ENCODE peak calls at places on chromosomes 12 and 14, in five cellular contexts. D is endodermal cell; R is naive thymus-derived CD4-positive, alpha-beta T cell; J is cardiac muscle cell; M is dorsolateral prefrontal cortex. Q is an unnamed sample.

GRCh38 chr12:105713901-105714300 is 383.4 kb downstream of the C12orf75 start:
- DNase-seq in D (no peak), R (no peak), J (no peak), M (no peak), Q (no peak)

GRCh38 chr14:93105362-93105761 is 10.4 kb downstream of the ITPK1 start:
- DNase-seq in D (no peak), R (no peak), J (peak; percentile 85), M (no peak), Q (no peak)

GRCh38 chr12:51921017-51921725 is 13.9 kb downstream of the ACVRL1 start:
- DNase-seq in D (peak; percentile 78), R (no peak), J (no peak), M (no peak), Q (no peak)

GRCh38 chr14:50944647-50945413 is 547 bp upstream of the PYGL start:
- DNase-seq in D (no peak), R (no peak), J (peak; percentile 58), M (no peak), Q (no peak)

GRCh38 chr12:111274820-111275219 is 94.1 kb downstream of the PHETA1 start:
- DNase-seq in D (peak; percentile 61), R (no peak), J (no peak), M (no peak), Q (peak; percentile 4)

GRCh38 chr12:55470088-55470830 is at the start of gene OR6C70:
- DNase-seq in D (peak; percentile 74), R (no peak), J (no peak), M (no peak), Q (no peak)

GRCh38 chr14:94542111-94542810 is 19.0 kb upstream of the SERPINA4 start:
- DNase-seq in D (no peak), R (no peak), J (peak; percentile 59), M (no peak), Q (no peak)

GRCh38 chr12:38890102-38890501 is 15.3 kb downstream of the CPNE8 start:
- DNase-seq in D (no peak), R (no peak), J (no peak), M (no peak), Q (no peak)

GRCh38 chr14:92176476-92176875 is 54.7 kb downstream of the CPSF2 start:
- DNase-seq in D (no peak), R (no peak), J (no peak), M (no peak), Q (no peak)

GRCh38 chr12:40854669-40855068 is 162.4 kb downstream of the CNTN1 start:
- DNase-seq in D (no peak), R (no peak), J (no peak), M (no peak), Q (no peak)

GRCh38 chr12:20077618-20078017 is 290.7 kb upstream of the PDE3A start:
- DNase-seq in D (no peak), R (no peak), J (peak; percentile 40), M (no peak), Q (no peak)

GRCh38 chr14:24310666-24311604 is at the start of gene LTB4R:
- DNase-seq in D (no peak), R (peak; percentile 76), J (peak; percentile 88), M (peak; percentile 37), Q (no peak)

GRCh38 chr12:58064681-58065080 is 123.3 kb downstream of the ATP23 start:
- DNase-seq in D (no peak), R (no peak), J (no peak), M (no peak), Q (no peak)

DNA sequence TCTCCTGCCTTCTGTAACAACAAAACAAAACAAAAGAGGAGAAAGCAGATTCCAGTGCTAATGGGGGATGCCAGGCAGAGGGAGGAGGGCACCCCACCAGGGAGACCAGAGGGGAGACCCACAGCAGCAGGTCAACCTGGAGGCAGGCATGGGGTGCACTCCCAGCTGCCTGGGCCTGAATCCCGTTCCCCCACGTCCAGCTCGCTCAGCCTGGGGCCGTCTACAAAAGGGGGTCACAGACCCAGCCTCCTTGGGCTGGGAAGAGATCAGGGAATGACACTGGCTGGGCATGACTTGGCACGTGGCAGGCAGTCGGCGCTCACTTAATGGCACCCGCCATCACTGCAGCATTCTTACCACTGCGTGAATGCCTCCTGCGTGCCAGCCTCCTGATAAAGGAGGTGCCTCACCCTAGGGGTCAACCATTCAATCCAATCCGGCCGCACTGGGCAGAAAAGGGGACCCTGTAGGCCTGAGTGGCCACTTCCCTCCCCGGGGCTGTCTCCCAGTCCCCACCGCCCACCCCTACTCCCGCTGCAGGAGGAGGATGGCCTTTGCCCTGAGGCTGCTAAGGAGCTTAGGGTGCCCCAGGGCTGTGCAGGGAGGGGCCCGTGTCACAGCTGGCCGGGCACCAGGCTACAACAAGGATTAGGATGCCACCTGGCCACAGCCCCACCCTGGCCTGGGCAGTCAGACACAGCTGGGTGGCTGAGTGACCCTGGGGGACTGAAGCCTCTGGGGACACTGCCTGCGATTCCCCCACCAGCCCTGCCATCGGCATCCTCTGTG is 87.5 kb downstream of the NCOR2 start:
- DNase-seq in D (no peak), R (no peak), J (no peak), M (no peak), Q (no peak)
- H3K4me3 ChIP-seq in D (no peak overlapping the region), R (no peak overlapping the region), J (no peak overlapping the region), M (no peak overlapping the region), Q (no peak overlapping the region)

DNA sequence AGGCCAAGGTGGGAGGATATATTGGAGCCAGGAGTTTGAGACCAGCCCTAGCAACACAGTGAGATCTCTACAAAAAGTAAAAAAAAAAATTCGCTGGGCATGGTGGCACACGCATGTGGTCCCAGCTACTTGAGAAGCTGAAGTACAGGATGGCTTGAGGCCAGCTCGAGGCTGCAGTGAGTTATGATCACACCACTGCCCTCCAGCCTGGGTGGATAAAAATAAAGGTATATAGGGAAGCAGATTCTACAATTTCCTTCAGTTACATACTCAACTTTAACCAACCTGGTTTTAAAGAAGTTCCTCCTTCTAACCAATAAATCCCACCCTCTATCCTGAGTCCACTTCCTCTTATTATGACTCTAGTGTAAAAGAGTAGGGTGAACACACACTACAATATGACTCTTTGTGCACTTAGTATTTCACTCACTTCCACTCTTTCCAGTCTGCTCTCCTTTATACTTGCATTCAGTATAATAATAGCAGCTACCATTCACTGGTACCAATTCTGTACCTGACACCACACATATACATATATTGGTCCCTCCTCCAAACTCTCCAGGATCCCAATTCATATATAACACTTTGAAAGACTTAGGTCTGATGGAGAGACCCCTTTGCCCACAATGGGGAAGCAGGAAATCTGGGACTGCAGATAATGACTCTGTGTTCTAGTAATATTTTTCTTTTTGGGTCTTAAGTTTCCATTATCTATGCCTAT is 2.3 kb downstream of the ARF3 start:
- DNase-seq in D (no peak), R (no peak), J (no peak), M (no peak), Q (no peak)
- H3K4me3 ChIP-seq in D (peak overlapping the region; percentile 96), R (no peak overlapping the region), J (no peak overlapping the region), M (no peak overlapping the region), Q (no peak overlapping the region)

GRCh38 chr12:68868043-68868790 is 60.2 kb downstream of the MDM2 start:
- DNase-seq in D (no peak), R (no peak), J (no peak), M (no peak), Q (no peak)

GRCh38 chr12:68863109-68863770 is 55.3 kb downstream of the MDM2 start:
- DNase-seq in D (no peak), R (no peak), J (no peak), M (no peak), Q (no peak)

GRCh38 chr12:68864604-68865003 is 56.6 kb downstream of the MDM2 start:
- DNase-seq in D (no peak), R (no peak), J (no peak), M (no peak), Q (no peak)

GRCh38 chr12:68867606-68868005 is 59.6 kb downstream of the MDM2 start:
- DNase-seq in D (peak; percentile 86), R (no peak), J (no peak), M (no peak), Q (no peak)

DNA sequence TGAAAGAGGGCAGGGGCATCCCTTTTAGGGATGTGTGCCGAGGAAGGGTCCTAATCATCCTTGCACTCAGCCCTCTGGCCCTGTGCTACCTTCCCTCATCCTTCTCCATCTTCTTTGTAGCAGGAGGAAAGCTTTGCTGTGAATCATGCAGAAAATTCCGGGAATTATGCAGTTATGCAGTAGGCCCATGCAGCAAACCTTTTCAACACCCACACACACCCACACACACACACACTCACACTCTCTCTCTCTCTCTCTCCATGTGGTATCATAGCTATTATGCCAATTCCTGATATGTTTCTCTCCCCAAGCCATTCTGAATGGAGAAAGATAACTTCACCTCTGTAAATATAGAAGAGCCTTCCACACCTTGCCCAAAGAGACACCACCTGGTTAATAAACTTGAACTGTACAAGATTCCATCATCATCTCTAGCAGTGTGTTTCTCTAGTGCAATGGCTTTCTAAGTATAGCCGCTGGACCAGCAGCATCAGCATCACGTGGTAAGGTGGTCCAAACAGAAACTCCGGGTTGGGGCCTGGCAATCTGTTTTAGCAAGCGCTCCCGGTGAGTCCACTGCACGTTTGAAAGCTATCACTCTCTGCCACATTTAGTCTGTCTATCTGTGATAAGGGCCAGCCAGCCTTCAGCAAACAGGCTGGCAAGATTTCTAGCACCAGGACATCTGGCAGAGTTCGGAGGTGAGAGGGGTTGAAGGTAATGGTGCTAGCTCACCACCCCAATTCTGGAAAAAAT is 57.6 kb downstream of the MDM2 start:
- DNase-seq in D (no peak), R (no peak), J (no peak), M (no peak), Q (no peak)
- H3K4me3 ChIP-seq in D (no peak overlapping the region), R (no peak overlapping the region), J (no peak overlapping the region), M (no peak overlapping the region), Q (no peak overlapping the region)

GRCh38 chr14:20782280-20782890 is 1.3 kb downstream of the RNASE6 start:
- DNase-seq in D (no peak), R (peak; percentile 18), J (peak; percentile 16), M (no peak), Q (peak; percentile 67)
- H3K4me3 ChIP-seq in D (no peak overlapping the region), R (peak overlapping the region; percentile 17), J (no peak overlapping the region), M (peak overlapping the region; percentile 23), Q (peak overlapping the region; percentile 25)

GRCh38 chr12:12891646-12892355 is 439 bp downstream of the GPRC5A start:
- DNase-seq in D (no peak), R (no peak), J (no peak), M (no peak), Q (no peak)
- H3K4me3 ChIP-seq in D (peak overlapping the region; percentile 81), R (peak overlapping the region; percentile 65), J (peak overlapping the region; percentile 34), M (peak overlapping the region; percentile 61), Q (no peak overlapping the region)

DNA sequence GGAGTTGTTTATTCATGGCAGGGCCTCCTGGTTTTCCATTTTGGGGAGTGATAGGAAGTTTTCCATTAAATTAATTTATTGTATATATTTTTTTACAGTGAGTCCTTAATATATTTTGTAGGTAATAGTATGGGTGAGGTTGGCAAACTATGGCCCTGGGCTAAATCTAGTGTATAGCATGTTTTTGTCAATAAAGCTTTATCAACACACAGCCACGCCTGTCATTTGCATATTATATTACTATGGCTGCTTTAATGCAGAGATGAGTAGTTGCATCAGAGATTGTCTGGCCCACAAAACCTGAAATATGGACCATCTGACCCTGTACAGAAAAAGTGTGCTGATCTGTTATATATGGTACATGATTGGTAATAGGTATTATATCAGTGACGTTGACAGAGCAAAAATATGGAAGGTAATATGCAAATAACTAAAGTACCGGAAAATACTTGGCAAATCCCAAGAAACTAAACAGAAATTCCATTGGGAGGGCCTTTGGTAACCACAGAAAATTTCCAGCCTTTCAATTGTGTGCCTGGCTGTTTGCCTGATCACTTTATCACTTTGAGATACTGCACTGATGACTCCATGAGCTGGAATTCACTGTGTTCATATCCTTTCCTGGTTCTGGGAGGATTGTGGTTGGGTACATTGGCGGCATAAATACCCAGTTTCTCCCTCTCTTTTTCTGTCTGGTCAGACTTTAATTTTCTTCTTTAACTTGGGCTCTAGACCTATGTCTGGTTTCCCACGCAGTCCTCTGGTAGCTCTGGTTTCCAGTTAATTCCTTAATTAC is 61.7 kb upstream of the RFLNA start:
- DNase-seq in D (no peak), R (no peak), J (peak; percentile 98), M (no peak), Q (no peak)
- H3K4me3 ChIP-seq in D (peak overlapping the region; percentile 8), R (no peak overlapping the region), J (no peak overlapping the region), M (no peak overlapping the region), Q (no peak overlapping the region)

Q was measured in Jurkat, Clone E6-1.